ENCODE peak calls at places on chromosomes 4 and X, in six cellular contexts. R is COR-L47; Q is T1000; M is activated effector memory CD4-positive, alpha-beta T cell treated with Interleukin-2 at 50 U/mL for 16 hours; F is uterus; H is NCI-H345. P is an unnamed sample.

GRCh38 chr4:87975466-87975865 is at the start of gene SPP1:
- DNase-seq in R (peak), Q (no peak), M (no peak), F (no peak), H (peak), P (no peak)

GRCh38 chrX:134526399-134526798 is 66.4 kb downstream of the HPRT1 start:
- DNase-seq in R (no peak), Q (no peak), M (no peak), F (no peak), H (no peak), P (no peak)

GRCh38 chr4:14348506-14348905 is 653.8 kb upstream of the CPEB2 start:
- DNase-seq in R (no peak), Q (no peak), M (no peak), F (no peak), H (no peak), P (no peak)

GRCh38 chr4:153684182-153685073 is at the start of gene TLR2:
- DNase-seq in R (no peak), Q (no peak), M (peak), F (peak), H (peak), P (peak)

GRCh38 chrX:13763489-13763888 is 28.9 kb downstream of the OFD1 start:
- DNase-seq in R (peak), Q (no peak), M (no peak), F (peak), H (no peak), P (no peak)

GRCh38 chr4:156723951-156724668 is 247.5 kb downstream of the PDGFC start:
- DNase-seq in R (no peak), Q (no peak), M (no peak), F (no peak), H (no peak), P (no peak)

GRCh38 chrX:137040113-137040794 is 6.5 kb upstream of the GPR101 start:
- DNase-seq in R (no peak), Q (no peak), M (no peak), F (no peak), H (no peak), P (no peak)

GRCh38 chrX:8455600-8455999 is 9.0 kb upstream of the VCX3B start:
- DNase-seq in R (no peak), Q (no peak), M (no peak), F (no peak), H (no peak), P (no peak)

GRCh38 chr4:87251104-87251503 is 30.7 kb upstream of the KLHL8 start:
- DNase-seq in R (peak), Q (no peak), M (no peak), F (no peak), H (peak), P (no peak)

GRCh38 chr4:107243141-107243779 is 207.1 kb upstream of the DKK2 start:
- DNase-seq in R (peak), Q (peak), M (no peak), F (peak), H (no peak), P (no peak)

GRCh38 chrX:19342331-19342906 is 1.3 kb upstream of the PDHA1 start:
- DNase-seq in R (no peak), Q (no peak), M (no peak), F (no peak), H (no peak), P (no peak)

GRCh38 chr4:4866833-4867744 is 7.6 kb downstream of the MSX1 start:
- DNase-seq in R (no peak), Q (no peak), M (no peak), F (peak), H (no peak), P (no peak)

GRCh38 chrX:100677616-100678181 is 33.7 kb downstream of the SRPX2 start:
- DNase-seq in R (no peak), Q (no peak), M (no peak), F (peak), H (no peak), P (no peak)

GRCh38 chr4:132071815-132072214 is 1077.3 kb upstream of the PCDH10 start:
- DNase-seq in R (no peak), Q (no peak), M (no peak), F (no peak), H (no peak), P (no peak)

GRCh38 chr4:44150091-44150576 is 298.5 kb downstream of the KCTD8 start:
- DNase-seq in R (no peak), Q (no peak), M (no peak), F (no peak), H (no peak), P (no peak)

GRCh38 chr4:80266267-80266901 is at the start of gene FGF5:
- DNase-seq in R (peak), Q (peak), M (no peak), F (peak), H (peak), P (no peak)

GRCh38 chr4:137531121-137531520 is 1.2 kb downstream of the PCDH18 start:
- DNase-seq in R (no peak), Q (no peak), M (no peak), F (peak), H (no peak), P (no peak)

GRCh38 chr4:80017125-80017854 is 55.7 kb downstream of the ANTXR2 start:
- DNase-seq in R (no peak), Q (no peak), M (no peak), F (no peak), H (no peak), P (no peak)

GRCh38 chr4:2924765-2925301 is 38.4 kb downstream of the NOP14 start:
- DNase-seq in R (peak), Q (no peak), M (no peak), F (peak), H (no peak), P (no peak)

GRCh38 chrX:29487214-29487613 is 728.1 kb upstream of the MAGEB2 start:
- DNase-seq in R (no peak), Q (no peak), M (no peak), F (no peak), H (no peak), P (no peak)

P was measured in lung.